ENCODE peak calls at places on chromosomes 16 and 17, in nine cellular contexts. T, A, M, N, J, D, V, W and Z are unnamed samples.

GRCh38 chr17:17732892-17733670 is 51.8 kb downstream of the RAI1 start:
- DNase-seq in T (no peak), A (no peak), M (peak; percentile 58), N (peak; percentile 82), J (no peak), D (no peak), V (no peak), W (no peak), Z (no peak)

GRCh38 chr17:52170963-52171572 is 12.6 kb upstream of the CA10 start:
- DNase-seq in T (peak; percentile 50), A (no peak), M (no peak), N (peak; percentile 7), J (peak; percentile 70), D (no peak), V (no peak), W (no peak), Z (no peak)

GRCh38 chr17:80937501-80938356 is 53.9 kb upstream of the CHMP6 start:
- DNase-seq in T (no peak), A (no peak), M (no peak), N (no peak), J (no peak), D (no peak), V (peak; percentile 56), W (no peak), Z (no peak)

GRCh38 chr17:82317394-82318168 is at the start of gene CD7:
- DNase-seq in T (no peak), A (peak; percentile 56), M (no peak), N (no peak), J (no peak), D (peak; percentile 65), V (no peak), W (no peak), Z (no peak)

GRCh38 chr17:59534583-59534982 is 30.8 kb upstream of the DHX40 start:
- DNase-seq in T (no peak), A (no peak), M (peak; percentile 10), N (no peak), J (peak; percentile 31), D (no peak), V (no peak), W (no peak), Z (no peak)

GRCh38 chr17:63489291-63489690 is 12.4 kb downstream of the ACE start:
- DNase-seq in T (no peak), A (no peak), M (no peak), N (no peak), J (no peak), D (no peak), V (no peak), W (no peak), Z (no peak)

GRCh38 chr16:60013076-60013475 is 1279.0 kb upstream of the GOT2 start:
- DNase-seq in T (no peak), A (no peak), M (no peak), N (no peak), J (no peak), D (no peak), V (no peak), W (no peak), Z (no peak)

GRCh38 chr16:66720766-66721165 is 24.2 kb upstream of the CMTM4 start:
- DNase-seq in T (no peak), A (no peak), M (no peak), N (peak; percentile 28), J (no peak), D (no peak), V (no peak), W (no peak), Z (no peak)

GRCh38 chr16:58628845-58629680 is 563 bp downstream of the CNOT1 start:
- DNase-seq in T (peak; percentile 43), A (peak; percentile 20), M (no peak), N (peak; percentile 27), J (peak; percentile 50), D (peak; percentile 61), V (peak; percentile 85), W (peak; percentile 52), Z (peak; percentile 42)

GRCh38 chr17:77617516-77617915 is 341.0 kb upstream of the TNRC6C start:
- DNase-seq in T (no peak), A (no peak), M (no peak), N (no peak), J (no peak), D (no peak), V (peak; percentile 48), W (no peak), Z (no peak)

GRCh38 chr17:3893003-3893719 is at the start of gene CAMKK1:
- DNase-seq in T (peak; percentile 92), A (peak; percentile 75), M (peak; percentile 67), N (peak; percentile 88), J (peak; percentile 94), D (peak; percentile 88), V (peak; percentile 96), W (peak; percentile 85), Z (peak; percentile 96)

GRCh38 chr16:84513111-84514065 is 8.9 kb upstream of the MEAK7 start:
- DNase-seq in T (no peak), A (no peak), M (peak; percentile 7), N (peak; percentile 84), J (no peak), D (no peak), V (peak; percentile 19), W (no peak), Z (no peak)

GRCh38 chr16:50841081-50841886 is 99.4 kb downstream of the CYLD start:
- DNase-seq in T (no peak), A (peak; percentile 14), M (no peak), N (no peak), J (peak; percentile 78), D (peak; percentile 18), V (no peak), W (no peak), Z (peak; percentile 93)

GRCh38 chr17:59004338-59005111 is 102.2 kb downstream of the TRIM37 start:
- DNase-seq in T (peak; percentile 76), A (peak; percentile 68), M (peak; percentile 57), N (peak; percentile 64), J (peak; percentile 84), D (peak; percentile 44), V (no peak), W (no peak), Z (peak; percentile 60)

GRCh38 chr16:20336955-20337354 is 9.6 kb upstream of the GP2 start:
- DNase-seq in T (no peak), A (no peak), M (no peak), N (no peak), J (peak; percentile 23), D (no peak), V (no peak), W (no peak), Z (no peak)

GRCh38 chr17:79843475-79843916 is 4.3 kb upstream of the CBX4 start:
- DNase-seq in T (peak; percentile 29), A (no peak), M (no peak), N (no peak), J (no peak), D (no peak), V (no peak), W (no peak), Z (no peak)

GRCh38 chr17:78258323-78259229 is 27.1 kb downstream of the TMEM235 start:
- DNase-seq in T (no peak), A (peak; percentile 65), M (no peak), N (no peak), J (peak; percentile 62), D (peak; percentile 66), V (peak; percentile 82), W (no peak), Z (peak; percentile 93)

GRCh38 chr17:47708864-47709541 is 15.0 kb downstream of the TBKBP1 start:
- DNase-seq in T (no peak), A (no peak), M (no peak), N (no peak), J (peak; percentile 77), D (no peak), V (no peak), W (no peak), Z (no peak)